ENCODE peak calls at places on chromosomes 3 and 15, in five cellular contexts. A is IMR-90, J is endothelial cell of umbilical vein, U is GM12878, S is K562. F is an unnamed sample.

GRCh38 chr3:62415312-62415791 is 42.0 kb upstream of the FEZF2 start:
- DNase-seq in A (no peak), J (no peak), U (no peak), S (no peak), F (no peak)

GRCh38 chr15:51667478-51667877 is 13.8 kb upstream of the SCG3 start:
- DNase-seq in A (no peak), J (no peak), U (no peak), S (no peak), F (no peak)

GRCh38 chr3:177749836-177750235 is 552.6 kb upstream of the TBL1XR1 start:
- DNase-seq in A (no peak), J (no peak), U (no peak), S (no peak), F (no peak)

GRCh38 chr3:26712211-26713026 is 89.8 kb downstream of the LRRC3B start:
- DNase-seq in A (peak), J (no peak), U (no peak), S (peak), F (peak)

GRCh38 chr15:34721802-34722795 is 32.7 kb downstream of the GJD2 start:
- DNase-seq in A (peak), J (peak), U (no peak), S (no peak), F (peak)

GRCh38 chr15:40155270-40155910 is 5.5 kb upstream of the BUB1B start:
- DNase-seq in A (no peak), J (no peak), U (no peak), S (no peak), F (no peak)

GRCh38 chr3:8486945-8487344 is 14.7 kb upstream of the LMCD1 start:
- DNase-seq in A (no peak), J (no peak), U (no peak), S (no peak), F (no peak)

GRCh38 chr15:68791431-68792283 is 29.0 kb downstream of the ANP32A start:
- DNase-seq in A (no peak), J (no peak), U (peak), S (no peak), F (no peak)

GRCh38 chr3:129975332-129976090 is 991 bp downstream of the TRH start:
- DNase-seq in A (no peak), J (no peak), U (no peak), S (no peak), F (no peak)

GRCh38 chr3:178170698-178171535 is 365.3 kb upstream of the KCNMB2 start:
- DNase-seq in A (peak), J (peak), U (no peak), S (peak), F (no peak)

GRCh38 chr3:150237490-150237889 is 170.6 kb upstream of the TSC22D2 start:
- DNase-seq in A (peak), J (peak), U (no peak), S (no peak), F (peak)

GRCh38 chr3:112437146-112438022 is 61.9 kb downstream of the BTLA start:
- DNase-seq in A (peak), J (peak), U (no peak), S (no peak), F (peak)

GRCh38 chr15:78432664-78433063 is 5.4 kb upstream of the IREB2 start:
- DNase-seq in A (no peak), J (no peak), U (no peak), S (no peak), F (no peak)

GRCh38 chr15:88529021-88529630 is 17.4 kb downstream of the DET1 start:
- DNase-seq in A (peak), J (no peak), U (no peak), S (no peak), F (no peak)

GRCh38 chr3:45878124-45878523 is 8.2 kb upstream of the CCR9 start:
- DNase-seq in A (no peak), J (no peak), U (no peak), S (no peak), F (no peak)

GRCh38 chr15:83061680-83062079 is 5.4 kb downstream of the BTBD1 start:
- DNase-seq in A (peak), J (no peak), U (no peak), S (no peak), F (no peak)

GRCh38 chr15:42704492-42704926 is 32.4 kb downstream of the CDAN1 start:
- DNase-seq in A (peak), J (peak), U (peak), S (peak), F (peak)

GRCh38 chr3:146640955-146641867 is 36.1 kb upstream of the PLSCR5 start:
- DNase-seq in A (peak), J (peak), U (no peak), S (peak), F (peak)

GRCh38 chr3:41581700-41582099 is 380.2 kb downstream of the ULK4 start:
- DNase-seq in A (no peak), J (no peak), U (peak), S (no peak), F (no peak)

GRCh38 chr3:147538034-147538433 is 128.9 kb downstream of the ZIC1 start:
- DNase-seq in A (no peak), J (no peak), U (no peak), S (no peak), F (no peak)

GRCh38 chr15:33074942-33075341 is 119.6 kb downstream of the FMN1 start:
- DNase-seq in A (no peak), J (no peak), U (no peak), S (no peak), F (no peak)

GRCh38 chr15:82680200-82681102 is 29.2 kb downstream of the AP3B2 start:
- DNase-seq in A (no peak), J (no peak), U (no peak), S (peak), F (no peak)

GRCh38 chr3:150725548-150725947 is 21.8 kb upstream of the ERICH6 start:
- DNase-seq in A (no peak), J (no peak), U (no peak), S (no peak), F (no peak)

GRCh38 chr3:71537211-71537611 is 46.3 kb downstream of the FOXP1 start:
- DNase-seq in A (peak), J (peak), U (no peak), S (no peak), F (peak)

GRCh38 chr3:94285874-94286273 is 223.0 kb downstream of the NSUN3 start:
- DNase-seq in A (no peak), J (peak), U (no peak), S (no peak), F (no peak)

GRCh38 chr15:75081150-75081549 is 57.8 kb downstream of the PPCDC start:
- DNase-seq in A (no peak), J (no peak), U (no peak), S (no peak), F (no peak)

GRCh38 chr3:14378415-14378814 is 24.0 kb upstream of the SLC6A6 start:
- DNase-seq in A (no peak), J (no peak), U (no peak), S (no peak), F (no peak)

GRCh38 chr3:58021072-58021959 is 13.1 kb downstream of the FLNB start:
- DNase-seq in A (no peak), J (no peak), U (no peak), S (no peak), F (no peak)

GRCh38 chr3:14562441-14562840 is 22.3 kb upstream of the GRIP2 start:
- DNase-seq in A (peak), J (no peak), U (no peak), S (no peak), F (no peak)

GRCh38 chr15:40307421-40308165 is at the start of gene PLCB2:
- DNase-seq in A (no peak), J (no peak), U (peak), S (peak), F (no peak)

GRCh38 chr3:29195055-29195454 is 85.8 kb upstream of the RBMS3 start:
- DNase-seq in A (peak), J (no peak), U (no peak), S (no peak), F (no peak)

GRCh38 chr3:111859974-111860859 is 1.2 kb downstream of the PHLDB2 start:
- DNase-seq in A (peak), J (peak), U (peak), S (no peak), F (peak)

GRCh38 chr15:90956551-90957104 is 1.9 kb downstream of the RCCD1 start:
- DNase-seq in A (peak), J (peak), U (no peak), S (peak), F (no peak)

GRCh38 chr3:94412966-94413720 is 350.3 kb downstream of the NSUN3 start:
- DNase-seq in A (no peak), J (no peak), U (no peak), S (no peak), F (no peak)

GRCh38 chr3:20080956-20081554 is 40.8 kb downstream of the KAT2B start:
- DNase-seq in A (peak), J (peak), U (peak), S (no peak), F (no peak)

GRCh38 chr3:4866841-4867240 is 112.4 kb upstream of the BHLHE40 start:
- DNase-seq in A (peak), J (peak), U (no peak), S (no peak), F (no peak)

GRCh38 chr3:45182915-45183881 is 37.0 kb upstream of the CDCP1 start:
- DNase-seq in A (peak), J (no peak), U (no peak), S (peak), F (peak)

GRCh38 chr3:15953841-15954240 is 156.1 kb upstream of the ANKRD28 start:
- DNase-seq in A (no peak), J (no peak), U (no peak), S (peak), F (peak)
- H3K9ac ChIP-seq in A (no peak), J (no peak), U (no peak), S (no peak), F (no peak)

GRCh38 chr15:58775402-58775801 is 4.3 kb downstream of the MINDY2 start:
- DNase-seq in A (no peak), J (no peak), U (no peak), S (no peak), F (no peak)

GRCh38 chr15:58771621-58772235 is 626 bp downstream of the MINDY2 start:
- DNase-seq in A (no peak), J (no peak), U (no peak), S (peak), F (no peak)

GRCh38 chr15:58773024-58773423 is 1.9 kb downstream of the MINDY2 start:
- DNase-seq in A (no peak), J (no peak), U (no peak), S (no peak), F (no peak)

GRCh38 chr15:58770519-58770856 is 614 bp upstream of the MINDY2 start:
- DNase-seq in A (peak), J (no peak), U (no peak), S (peak), F (no peak)

DNA sequence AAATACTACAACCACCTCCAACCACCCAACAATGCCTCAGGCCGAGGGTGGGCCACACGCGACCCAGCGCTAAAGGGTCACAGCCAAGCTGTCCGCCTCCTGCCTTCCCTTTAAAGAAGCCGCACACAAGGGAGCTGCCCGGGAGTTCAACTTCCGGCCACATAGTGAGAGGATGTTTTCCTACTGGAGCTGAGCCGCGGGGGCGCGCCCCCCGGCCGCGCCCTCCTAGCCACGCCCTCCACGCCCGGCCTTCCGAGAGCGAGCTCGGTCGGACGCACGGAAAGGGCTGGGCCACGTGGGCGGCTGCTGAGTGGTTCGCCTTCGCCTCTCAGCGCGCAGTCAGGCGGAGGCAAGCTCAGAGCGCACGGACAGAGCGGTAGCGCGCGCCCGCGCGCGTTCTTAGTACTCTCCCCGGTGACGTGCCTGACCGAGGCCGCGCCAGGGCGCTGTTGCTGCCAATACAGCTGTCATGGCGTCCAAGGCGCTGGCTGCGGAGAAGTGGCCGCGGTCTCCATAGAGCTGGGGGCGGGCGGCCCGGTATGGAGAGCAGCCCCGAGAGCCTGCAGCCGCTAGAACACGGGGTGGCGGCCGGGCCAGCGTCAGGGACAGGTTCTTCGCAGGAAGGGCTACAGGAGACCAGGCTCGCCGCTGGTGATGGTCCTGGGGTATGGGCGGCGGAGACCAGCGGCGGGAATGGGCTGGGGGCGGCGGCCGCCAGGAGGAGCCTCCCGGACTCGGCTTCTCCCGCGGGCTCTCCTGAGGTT is at the start of gene MINDY2:
- DNase-seq in A (peak), J (peak), U (peak), S (peak), F (peak)
- TF ChIP-seq POLR2A in A (peak), J (peak), U (peak), S (peak), F (peak)

DNA sequence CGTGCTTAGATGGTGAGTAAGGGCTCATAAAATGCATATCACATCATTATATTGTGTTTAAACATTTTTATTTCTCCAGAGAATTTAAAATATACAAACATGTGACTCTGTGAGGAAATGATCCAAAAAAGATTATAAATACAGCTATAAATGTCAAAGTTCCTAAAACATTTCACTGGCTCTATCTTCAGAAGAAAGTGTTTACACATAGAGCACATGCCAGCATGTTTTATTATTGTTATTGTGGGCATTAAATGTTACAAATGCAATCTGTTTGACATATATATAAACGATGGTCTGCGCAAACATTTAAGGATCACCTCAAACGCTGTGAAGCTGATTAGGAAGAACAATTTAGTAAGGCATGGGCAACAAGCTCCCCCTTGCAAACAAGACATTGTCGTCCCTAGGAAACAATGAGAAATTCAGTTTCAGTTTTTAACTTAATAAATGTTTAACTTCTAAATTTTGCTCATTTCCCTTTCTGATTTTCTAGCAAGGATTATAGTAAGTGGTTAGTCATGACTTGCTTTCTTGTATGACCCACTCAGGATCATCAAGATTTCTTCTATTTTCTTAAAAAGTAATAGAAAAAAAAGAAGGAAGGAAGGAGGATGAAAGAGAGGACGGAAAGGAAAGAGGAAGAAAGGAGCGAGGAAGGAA is 207.5 kb downstream of the SATB1 start:
- DNase-seq in A (no peak), J (no peak), U (no peak), S (no peak), F (no peak)
- H3K4me3 ChIP-seq in A (no peak), J (no peak), U (no peak), S (no peak), F (no peak)

GRCh38 chr15:62931650-62932049 is 110.9 kb upstream of the TPM1 start:
- DNase-seq in A (no peak), J (no peak), U (no peak), S (no peak), F (no peak)

GRCh38 chr15:62928996-62929350 is 113.6 kb upstream of the TPM1 start:
- DNase-seq in A (peak), J (peak), U (no peak), S (no peak), F (peak)

GRCh38 chr15:62925875-62926274 is 116.7 kb upstream of the TPM1 start:
- DNase-seq in A (no peak), J (no peak), U (no peak), S (no peak), F (no peak)

GRCh38 chr15:62927196-62927595 is 115.4 kb upstream of the TPM1 start:
- DNase-seq in A (peak), J (no peak), U (no peak), S (no peak), F (no peak)

GRCh38 chr15:62928242-62928995 is 114.1 kb upstream of the TPM1 start:
- DNase-seq in A (peak), J (peak), U (no peak), S (no peak), F (no peak)
- H3K9ac ChIP-seq in A (peak), J (peak), U (no peak), S (no peak), F (no peak)

GRCh38 chr3:152470095-152470494 is 201.4 kb downstream of the MBNL1 start:
- DNase-seq in A (no peak), J (no peak), U (no peak), S (no peak), F (no peak)
- TF ChIP-seq POLR2A in A (no peak), J (no peak), U (no peak), S (no peak), F (no peak)

GRCh38 chr15:98835889-98836288 is 171.7 kb downstream of the PGPEP1L start:
- DNase-seq in A (no peak), J (no peak), U (no peak), S (no peak), F (no peak)

GRCh38 chr15:98840010-98840409 is 167.6 kb downstream of the PGPEP1L start:
- DNase-seq in A (no peak), J (no peak), U (no peak), S (no peak), F (no peak)

GRCh38 chr15:98841419-98841970 is 166.1 kb downstream of the PGPEP1L start:
- DNase-seq in A (no peak), J (no peak), U (no peak), S (no peak), F (no peak)

GRCh38 chr15:98834976-98835375 is 172.6 kb downstream of the PGPEP1L start:
- DNase-seq in A (no peak), J (no peak), U (no peak), S (no peak), F (no peak)

DNA sequence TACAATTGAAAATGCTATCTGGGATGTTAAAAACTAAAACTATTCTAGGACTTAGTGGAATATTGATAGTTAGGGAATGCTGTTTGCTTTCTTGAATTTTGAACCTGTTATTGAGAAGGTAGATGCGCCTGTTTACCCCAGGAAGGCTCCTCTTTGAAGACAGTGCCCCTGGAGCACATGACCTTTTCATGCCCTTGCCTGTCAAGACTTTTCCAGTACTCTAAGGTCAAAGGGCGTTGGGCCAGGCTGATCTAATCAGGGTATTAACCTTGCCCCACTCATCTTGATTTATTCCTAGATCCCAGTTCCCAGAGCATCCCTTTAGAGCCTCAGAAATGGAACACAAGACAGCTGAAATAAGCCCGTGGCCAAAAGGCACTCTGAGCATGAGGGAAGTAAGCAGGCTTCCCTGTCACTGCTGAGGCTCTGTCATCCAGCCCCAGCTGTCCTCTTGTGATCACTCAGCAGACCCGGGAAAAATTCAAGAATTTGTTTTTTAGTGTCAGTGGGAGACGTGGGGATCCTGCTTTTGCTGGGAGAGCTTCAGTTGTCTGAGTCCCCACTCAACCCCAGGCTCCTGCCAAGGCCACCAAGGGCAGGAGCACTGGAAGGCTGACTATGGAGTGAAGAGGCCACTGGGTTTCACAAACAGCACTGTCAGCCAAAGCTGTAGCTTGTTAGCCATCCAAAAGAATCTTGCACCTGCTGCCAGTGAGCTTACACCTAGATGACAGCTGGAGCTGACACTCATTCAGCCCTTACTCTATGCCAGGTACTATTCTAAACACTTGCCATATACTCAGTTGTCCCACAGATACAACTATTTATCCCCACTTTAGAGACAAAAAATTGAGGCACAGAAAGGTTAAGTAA is 169.0 kb downstream of the PGPEP1L start:
- DNase-seq in A (no peak), J (no peak), U (no peak), S (no peak), F (no peak)
- H3K4me3 ChIP-seq in A (no peak), J (no peak), U (no peak), S (no peak), F (no peak)